ENCODE peak calls at places on chromosome 5, in six cellular contexts. O, W, C, S, V and E are unnamed samples.

GRCh38 chr5:87361031-87361443 is 51.7 kb downstream of the CCNH start:
- DNase-seq in C (no peak), V (no peak), S (no peak), W (no peak), O (no peak), E (no peak)

GRCh38 chr5:31966931-31967330 is 207.2 kb downstream of the GOLPH3 start:
- DNase-seq in C (no peak), W (no peak), V (no peak), O (no peak), S (no peak), E (no peak)

GRCh38 chr5:60386398-60386797 is 313.6 kb downstream of the DEPDC1B start:
- DNase-seq in W (no peak), V (no peak), O (no peak), C (no peak), S (no peak), E (no peak)

GRCh38 chr5:24633705-24634325 is 11.0 kb downstream of the CDH10 start:
- DNase-seq in C (no peak), V (peak; percentile 63), W (no peak), S (no peak), O (peak; percentile 44), E (peak; percentile 38)

GRCh38 chr5:80128129-80128528 is 93.0 kb downstream of the THBS4 start:
- DNase-seq in C (no peak), S (no peak), W (no peak), O (no peak), V (peak; percentile 65), E (peak; percentile 91)

GRCh38 chr5:71601222-71602026 is 14.3 kb downstream of the MCCC2 start:
- DNase-seq in V (peak; percentile 65), S (peak; percentile 44), C (peak; percentile 20), W (peak; percentile 64), O (peak; percentile 80), E (peak; percentile 62)

GRCh38 chr5:169631360-169631759 is 5.7 kb upstream of the DOCK2 start:
- DNase-seq in V (no peak), C (no peak), W (no peak), S (no peak), O (no peak), E (no peak)

GRCh38 chr5:154476343-154477213 is 1.4 kb downstream of the HAND1 start:
- DNase-seq in C (no peak), S (no peak), W (no peak), O (no peak), V (no peak), E (no peak)

GRCh38 chr5:98975223-98975622 is 46.4 kb upstream of the CHD1 start:
- DNase-seq in V (no peak), O (peak; percentile 38), S (no peak), W (no peak), C (no peak), E (no peak)

GRCh38 chr5:79935992-79936643 is 54.9 kb downstream of the MTX3 start:
- DNase-seq in S (no peak), C (no peak), O (no peak), W (peak; percentile 31), V (no peak), E (no peak)

GRCh38 chr5:150487199-150488061 is 20.5 kb upstream of the NDST1 start:
- DNase-seq in V (no peak), O (peak; percentile 56), W (no peak), C (no peak), S (no peak), E (peak; percentile 41)

GRCh38 chr5:136114406-136115132 is 18.1 kb upstream of the SMAD5 start:
- DNase-seq in S (no peak), V (no peak), O (no peak), W (no peak), C (no peak), E (no peak)

GRCh38 chr5:84727708-84728107 is 343.0 kb upstream of the EDIL3 start:
- DNase-seq in V (no peak), W (no peak), S (no peak), C (no peak), O (no peak), E (no peak)

GRCh38 chr5:157608972-157609565 is 33.5 kb upstream of the ADAM19 start:
- DNase-seq in V (no peak), C (no peak), S (no peak), W (no peak), O (no peak), E (no peak)

GRCh38 chr5:157597277-157597676 is 21.7 kb upstream of the ADAM19 start:
- DNase-seq in V (no peak), C (no peak), O (no peak), W (no peak), S (no peak), E (no peak)

GRCh38 chr5:141355641-141356040 is 820 bp downstream of the PCDHGA4 start:
- DNase-seq in C (no peak), S (no peak), V (no peak), O (no peak), W (no peak), E (no peak)

DNA sequence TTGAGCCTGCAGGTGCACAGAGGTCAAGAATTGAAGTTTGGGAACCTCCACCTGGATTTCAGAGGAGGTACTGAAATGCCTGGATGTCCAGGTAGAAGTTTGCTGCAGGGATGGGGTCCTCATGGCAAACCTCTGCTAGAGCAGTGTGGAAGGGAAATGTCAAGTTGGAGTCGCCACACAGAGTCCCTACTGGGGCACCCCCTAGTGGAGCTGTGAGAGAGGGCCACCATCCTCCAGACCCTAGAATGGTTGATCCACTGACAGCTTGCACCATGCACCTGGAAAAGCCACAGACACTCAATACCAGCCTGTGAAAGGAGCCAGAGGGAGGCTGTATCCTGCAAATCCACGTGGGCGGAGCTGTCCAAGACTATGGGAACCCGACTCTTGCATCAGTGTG is 78.0 kb downstream of the GABRA1 start:
- DNase-seq in C (no peak), V (no peak), O (no peak), S (no peak), W (no peak), E (no peak)
- TF ChIP-seq CTCF in C (peak; percentile 26), V (no peak), O (no peak), S (no peak), W (no peak), E (no peak)

GRCh38 chr5:56412601-56413379 is 179.7 kb upstream of the ANKRD55 start:
- DNase-seq in O (no peak), S (no peak), V (no peak), C (peak; percentile 80), W (peak; percentile 36), E (no peak)
- H3K4me1 ChIP-seq in O (peaks cover 31% of the 10 kb centered on the region), S (no peaks in the 10 kb centered on the region), V (peaks cover 13% of the 10 kb centered on the region), C (peaks cover 40% of the 10 kb centered on the region), W (peaks cover 5% of the 10 kb centered on the region), E (peaks cover 95% of the 10 kb centered on the region)

GRCh38 chr5:125323613-125324012 is 577.2 kb upstream of the ZNF608 start:
- DNase-seq in V (no peak), S (no peak), W (no peak), C (no peak), O (no peak), E (no peak)

GRCh38 chr5:125326114-125326513 is 579.7 kb upstream of the ZNF608 start:
- DNase-seq in S (no peak), W (peak; percentile 84), O (peak; percentile 44), C (no peak), V (peak; percentile 73), E (no peak)

GRCh38 chr5:125317546-125317995 is 571.1 kb upstream of the ZNF608 start:
- DNase-seq in O (no peak), C (no peak), W (no peak), S (no peak), V (no peak), E (no peak)

GRCh38 chr5:125325488-125325887 is 579.0 kb upstream of the ZNF608 start:
- DNase-seq in O (no peak), S (no peak), C (no peak), W (no peak), V (no peak), E (no peak)

DNA sequence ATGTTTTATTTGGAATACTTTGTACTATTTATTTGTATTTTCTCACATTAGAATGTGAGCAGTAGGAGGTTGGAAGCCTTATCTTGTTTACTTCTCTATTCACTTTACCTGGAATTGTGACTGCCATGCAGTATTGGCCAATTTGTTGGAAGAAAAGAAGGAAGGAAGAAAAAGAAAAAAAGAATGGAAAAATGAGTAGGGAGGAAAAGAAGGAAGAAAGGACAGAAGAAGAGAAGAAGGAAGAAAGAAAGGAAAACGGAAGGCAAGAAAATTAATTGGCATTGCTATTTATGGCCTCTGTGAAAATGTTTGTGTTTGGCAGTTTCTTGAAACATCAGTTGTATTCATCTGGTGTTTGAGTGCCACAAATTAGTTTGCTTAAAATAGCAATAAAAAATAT is 575.2 kb upstream of the ZNF608 start:
- DNase-seq in S (no peak), W (no peak), C (no peak), O (no peak), V (no peak), E (no peak)
- TF ChIP-seq CTCF in S (no peak), W (no peak), C (no peak), O (no peak), V (no peak), E (no peak)

GRCh38 chr5:65766781-65767180 is 44.8 kb downstream of the NLN start:
- DNase-seq in C (no peak), V (no peak), W (no peak), S (no peak), O (no peak), E (no peak)

GRCh38 chr5:65766159-65766558 is 44.2 kb downstream of the NLN start:
- DNase-seq in W (no peak), S (no peak), O (no peak), V (no peak), C (no peak), E (no peak)

GRCh38 chr5:65768723-65769122 is 46.7 kb downstream of the NLN start:
- DNase-seq in O (no peak), C (no peak), S (no peak), V (no peak), W (no peak), E (no peak)

GRCh38 chr5:65769539-65769938 is 47.5 kb downstream of the NLN start:
- DNase-seq in O (peak; percentile 42), S (no peak), C (no peak), V (no peak), W (no peak), E (no peak)

DNA sequence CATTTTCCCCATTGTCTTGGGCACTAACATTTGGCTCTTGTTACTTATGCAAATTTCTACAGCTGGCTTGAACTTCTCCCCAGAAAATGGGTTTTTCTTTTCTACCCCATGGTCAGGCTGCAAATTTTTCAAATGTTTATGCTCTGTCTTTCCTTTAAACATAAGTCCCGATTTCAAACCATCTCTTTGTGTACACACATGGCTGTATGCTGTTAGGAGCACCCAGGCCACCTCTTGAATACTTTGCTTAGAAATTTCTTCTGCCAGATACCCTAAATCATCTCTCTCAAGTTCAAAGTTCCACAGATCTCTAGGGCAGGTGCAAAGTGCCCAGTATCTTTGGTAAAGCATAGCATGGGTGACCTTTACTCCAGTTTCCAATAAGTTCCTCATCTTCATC is 45.6 kb downstream of the NLN start:
- DNase-seq in V (no peak), O (no peak), W (no peak), S (no peak), C (no peak), E (no peak)
- H3K4me1 ChIP-seq in V (no peaks in the 10 kb centered on the region), O (peaks cover 21% of the 10 kb centered on the region), W (no peaks in the 10 kb centered on the region), S (no peaks in the 10 kb centered on the region), C (no peaks in the 10 kb centered on the region), E (no peaks in the 10 kb centered on the region)